ENCODE peak calls at places on chromosomes 2 and 18, in ten cellular contexts. P is NCI-H1436; U is activated B cell treated with CpG ODN at 0.5 μM for 24 hours; J is amniotic stem cell; M is NCI-H1105 treated with DMSO at 0.1 percent for 48 hours; V is stimulated activated CD4-positive, alpha-beta T cell treated with anti-CD3 and anti-CD28 coated beads, Interleukin-1b, Interleukin-23, amount 100 ng/mL, for 24 hours; L is NCI-H510A treated with DMSO at 0.1 percent for 48 hours; O is left lung; Z is hepatocyte; G is RCC 7860. R is an unnamed sample.

GRCh38 chr2:216559625-216560156 is 61.0 kb downstream of the RPL37A start:
- DNase-seq in Z (no peak), O (no peak), U (no peak), G (no peak), P (no peak), L (no peak), V (no peak), J (no peak), M (no peak), R (no peak)

GRCh38 chr2:71888741-71889445 is 258.8 kb downstream of the CYP26B1 start:
- DNase-seq in V (no peak), M (no peak), U (no peak), G (peak), Z (no peak), J (no peak), O (no peak), P (no peak), L (no peak), R (no peak)

GRCh38 chr2:64404002-64404731 is 49.8 kb upstream of the LGALSL start:
- DNase-seq in M (peak), V (no peak), J (no peak), U (no peak), Z (peak), P (no peak), O (peak), L (no peak), G (no peak), R (peak)

GRCh38 chr2:212958757-212959295 is 192.6 kb downstream of the IKZF2 start:
- DNase-seq in O (no peak), J (no peak), G (no peak), L (no peak), V (no peak), M (no peak), Z (no peak), U (no peak), P (no peak), R (no peak)

GRCh38 chr2:155844481-155844880 is 488.0 kb downstream of the NR4A2 start:
- DNase-seq in O (no peak), Z (no peak), U (no peak), L (no peak), G (no peak), V (no peak), J (no peak), P (no peak), M (no peak), R (no peak)

GRCh38 chr2:200627110-200627770 is 41.4 kb downstream of the AOX1 start:
- DNase-seq in L (no peak), O (no peak), V (no peak), J (no peak), U (no peak), G (no peak), P (no peak), M (no peak), Z (no peak), R (no peak)

GRCh38 chr2:233285921-233286320 is 21.7 kb upstream of the SAG start:
- DNase-seq in P (no peak), J (no peak), U (no peak), Z (no peak), G (peak), O (no peak), L (no peak), V (no peak), M (no peak), R (no peak)

GRCh38 chr2:27400348-27401135 is 8.8 kb downstream of the PPM1G start:
- DNase-seq in L (no peak), M (no peak), O (no peak), U (no peak), P (no peak), Z (no peak), V (no peak), G (no peak), J (no peak), R (no peak)

GRCh38 chr18:45112682-45113081 is 432.0 kb downstream of the SETBP1 start:
- DNase-seq in O (no peak), U (no peak), L (no peak), Z (no peak), J (no peak), P (no peak), G (no peak), M (no peak), V (no peak), R (no peak)

GRCh38 chr2:52776571-52776970 is 991.0 kb upstream of the CHAC2 start:
- DNase-seq in L (no peak), P (no peak), U (no peak), J (no peak), V (no peak), O (no peak), M (no peak), Z (no peak), G (no peak), R (no peak)

GRCh38 chr18:30988440-30988839 is 54.1 kb downstream of the DSC3 start:
- DNase-seq in U (no peak), G (no peak), M (no peak), P (no peak), L (no peak), O (no peak), J (no peak), V (no peak), Z (no peak), R (no peak)

GRCh38 chr2:20618886-20619521 is 31.9 kb downstream of the HS1BP3 start:
- DNase-seq in G (no peak), L (no peak), P (no peak), J (no peak), O (peak), V (no peak), U (no peak), Z (no peak), M (no peak), R (no peak)

GRCh38 chr2:35873921-35874320 is 481.7 kb upstream of the CRIM1 start:
- DNase-seq in U (no peak), O (no peak), Z (no peak), G (no peak), M (no peak), P (no peak), L (no peak), J (no peak), V (no peak), R (no peak)

GRCh38 chr2:2286592-2286991 is 44.5 kb downstream of the MYT1L start:
- DNase-seq in M (no peak), G (no peak), O (no peak), U (no peak), L (peak), J (no peak), P (no peak), V (no peak), Z (no peak), R (no peak)

GRCh38 chr18:45844938-45845337 is 19.5 kb downstream of the SIGLEC15 start:
- DNase-seq in P (no peak), J (no peak), G (no peak), V (no peak), Z (no peak), M (peak), U (no peak), O (no peak), L (no peak), R (no peak)

GRCh38 chr2:219073413-219074129 is 12.8 kb upstream of the IHH start:
- DNase-seq in L (peak), M (peak), Z (peak), V (no peak), U (no peak), P (peak), G (peak), O (no peak), J (no peak), R (peak)

GRCh38 chr2:231394201-231395141 is 1.0 kb upstream of the B3GNT7 start:
- DNase-seq in V (no peak), G (peak), U (peak), Z (peak), P (no peak), O (peak), M (no peak), J (no peak), L (no peak), R (no peak)

GRCh38 chr18:74698881-74699280 is 101.2 kb downstream of the ZNF407 start:
- DNase-seq in O (no peak), L (no peak), V (no peak), P (no peak), Z (no peak), J (no peak), M (no peak), G (no peak), U (no peak), R (no peak)

GRCh38 chr18:74796928-74797576 is 199.4 kb downstream of the ZNF407 start:
- DNase-seq in L (no peak), O (no peak), M (peak), P (no peak), J (peak), V (no peak), G (peak), U (no peak), Z (peak), R (no peak)

GRCh38 chr18:75202976-75203375 is 6.0 kb downstream of the PTGR3 start:
- DNase-seq in U (no peak), V (no peak), L (no peak), J (no peak), M (no peak), Z (no peak), G (no peak), O (no peak), P (no peak), R (no peak)